ENCODE peak calls at places on chromosomes 3 and 15, in six cellular contexts. C is ELF-1; L is activated T-cell treated with anti-CD3 and anti-CD28 coated beads, Interleukin-2, amount 50 U/mL, for 24 hours; E is NCI-H460; U is GM23248; H is NCI-H2029 treated with DMSO at 0.1 percent for 48 hours. W is an unnamed sample.
A peak's percentile ranks its signal among the peaks of the same experiment; 100 is the strongest.

GRCh38 chr15:58049520-58050227 is 15.8 kb downstream of the ALDH1A2 start:
- DNase-seq in L (no peak), E (no peak), C (peak; percentile 12), U (no peak), H (no peak), W (no peak)

GRCh38 chr3:172355836-172356235 is 92.4 kb downstream of the GHSR start:
- DNase-seq in H (no peak), E (no peak), L (no peak), U (peak; percentile 87), C (no peak), W (no peak)

GRCh38 chr15:81813215-81813614 is 232.6 kb downstream of the MEX3B start:
- DNase-seq in E (no peak), H (peak; percentile 38), U (no peak), L (no peak), C (peak; percentile 49), W (no peak)

GRCh38 chr15:63601727-63602185 is 4.6 kb downstream of the FBXL22 start:
- DNase-seq in H (peak; percentile 33), E (no peak), L (no peak), U (no peak), C (no peak), W (no peak)

GRCh38 chr3:72657666-72658065 is 190.6 kb downstream of the SHQ1 start:
- DNase-seq in C (no peak), U (no peak), E (no peak), H (peak; percentile 37), L (peak; percentile 47), W (no peak)

GRCh38 chr3:60000311-60001105 is 950.7 kb upstream of the CFAP20DC start:
- DNase-seq in U (no peak), C (no peak), H (no peak), L (no peak), E (no peak), W (no peak)

GRCh38 chr15:69154684-69155083 is 5.8 kb upstream of the GLCE start:
- DNase-seq in L (no peak), E (no peak), H (no peak), U (peak; percentile 84), C (no peak), W (no peak)

GRCh38 chr3:42118762-42119361 is 27.7 kb downstream of the TRAK1 start:
- DNase-seq in L (no peak), U (peak; percentile 42), E (peak; percentile 16), H (no peak), C (peak; percentile 77), W (no peak)

GRCh38 chr3:14548321-14548729 is 8.2 kb upstream of the GRIP2 start:
- DNase-seq in E (peak; percentile 49), U (peak; percentile 70), H (peak; percentile 43), L (peak; percentile 49), C (peak; percentile 78), W (peak; percentile 53)